ENCODE peak calls at places on chromosomes 6 and 20, in seven cellular contexts. G is LoVo, Z is NCI-H2029 treated with DMSO at 0.1 percent for 48 hours, V is EH, H is mucosa of gallbladder, M is NCI-H345, A is hippocampal formation. O is an unnamed sample.
A peak's percentile ranks its signal among the peaks of the same experiment; 100 is the strongest.

GRCh38 chr6:89605861-89606260 is 32.7 kb downstream of the LYRM2 start:
- DNase-seq in G (no peak), Z (no peak), V (no peak), H (no peak), M (no peak), A (no peak), O (no peak)

GRCh38 chr6:17226269-17226668 is 54.9 kb upstream of the RBM24 start:
- DNase-seq in G (no peak), Z (no peak), V (peak; percentile 47), H (no peak), M (no peak), A (peak; percentile 47), O (no peak)

GRCh38 chr6:111061493-111061892 is 25.8 kb upstream of the SLC16A10 start:
- DNase-seq in G (no peak), Z (no peak), V (peak; percentile 39), H (no peak), M (no peak), A (no peak), O (no peak)

GRCh38 chr6:38720295-38720694 is 5.2 kb downstream of the DNAH8 start:
- DNase-seq in G (peak; percentile 20), Z (no peak), V (peak; percentile 8), H (no peak), M (no peak), A (no peak), O (no peak)

GRCh38 chr20:19750907-19751636 is 7.0 kb upstream of the RIN2 start:
- DNase-seq in G (peak; percentile 16), Z (no peak), V (no peak), H (no peak), M (no peak), A (no peak), O (peak; percentile 34)

GRCh38 chr6:124119591-124119990 is 315.9 kb downstream of the NKAIN2 start:
- DNase-seq in G (no peak), Z (peak; percentile 71), V (no peak), H (no peak), M (peak; percentile 77), A (no peak), O (no peak)

GRCh38 chr6:56359201-56359899 is 112.0 kb upstream of the COL21A1 start:
- DNase-seq in G (peak; percentile 77), Z (peak; percentile 51), V (peak; percentile 78), H (peak; percentile 69), M (peak; percentile 73), A (peak; percentile 77), O (no peak)

GRCh38 chr6:154496191-154496590 is 14.3 kb downstream of the CNKSR3 start:
- DNase-seq in G (no peak), Z (no peak), V (no peak), H (no peak), M (no peak), A (no peak), O (no peak)

GRCh38 chr20:25543068-25543467 is 42.3 kb downstream of the NINL start:
- DNase-seq in G (no peak), Z (no peak), V (peak; percentile 67), H (no peak), M (no peak), A (no peak), O (no peak)

GRCh38 chr20:41432620-41433602 is 66.3 kb upstream of the EMILIN3 start:
- DNase-seq in G (no peak), Z (no peak), V (peak; percentile 26), H (no peak), M (no peak), A (no peak), O (no peak)

GRCh38 chr6:134351615-134352474 is 33.9 kb upstream of the SGK1 start:
- DNase-seq in G (no peak), Z (no peak), V (no peak), H (no peak), M (peak; percentile 14), A (no peak), O (no peak)

GRCh38 chr6:37160922-37161778 is 8.8 kb upstream of the PIM1 start:
- DNase-seq in G (peak; percentile 44), Z (no peak), V (peak; percentile 77), H (no peak), M (no peak), A (peak; percentile 33), O (no peak)

GRCh38 chr6:73086726-73087125 is 138.6 kb downstream of the KHDC1L start:
- DNase-seq in G (no peak), Z (no peak), V (no peak), H (no peak), M (no peak), A (no peak), O (no peak)

GRCh38 chr6:166624275-166624674 is 2.8 kb downstream of the RPS6KA2 start:
- DNase-seq in G (no peak), Z (no peak), V (peak; percentile 73), H (peak; percentile 51), M (no peak), A (no peak), O (peak; percentile 93)

GRCh38 chr6:110643175-110643574 is 166.8 kb upstream of the SLC22A16 start:
- DNase-seq in G (no peak), Z (no peak), V (peak; percentile 51), H (no peak), M (no peak), A (no peak), O (no peak)

GRCh38 chr20:44496976-44497375 is 21.3 kb downstream of the TTPAL start:
- DNase-seq in G (no peak), Z (no peak), V (peak; percentile 91), H (no peak), M (no peak), A (no peak), O (no peak)

GRCh38 chr6:125858427-125859320 is 67.9 kb downstream of the NCOA7 start:
- DNase-seq in G (peak; percentile 64), Z (peak; percentile 66), V (peak; percentile 77), H (peak; percentile 56), M (no peak), A (peak; percentile 78), O (no peak)

GRCh38 chr6:30450908-30451818 is 38.1 kb upstream of the HLA-E start:
- DNase-seq in G (no peak), Z (no peak), V (peak; percentile 70), H (peak; percentile 60), M (no peak), A (peak; percentile 39), O (no peak)

GRCh38 chr6:135182120-135182992 is 1.2 kb downstream of the MYB start:
- DNase-seq in G (peak; percentile 16), Z (no peak), V (peak; percentile 19), H (no peak), M (peak; percentile 52), A (no peak), O (no peak)

GRCh38 chr6:102763886-102764285 is 1370.4 kb downstream of the GRIK2 start:
- DNase-seq in G (no peak), Z (no peak), V (no peak), H (no peak), M (no peak), A (no peak), O (no peak)

GRCh38 chr6:137740347-137740746 is 126.7 kb upstream of the TNFAIP3 start:
- DNase-seq in G (no peak), Z (no peak), V (no peak), H (no peak), M (no peak), A (no peak), O (no peak)

GRCh38 chr6:32432050-32432450 is 7.6 kb upstream of the HLA-DRA start:
- DNase-seq in G (peak; percentile 36), Z (no peak), V (peak; percentile 29), H (no peak), M (no peak), A (peak; percentile 25), O (no peak)

GRCh38 chr6:29617782-29618557 is 15.0 kb downstream of the GABBR1 start:
- DNase-seq in G (no peak), Z (no peak), V (no peak), H (no peak), M (no peak), A (no peak), O (no peak)

GRCh38 chr20:37235065-37235464 is 26.5 kb downstream of the GHRH start:
- DNase-seq in G (no peak), Z (no peak), V (no peak), H (no peak), M (no peak), A (no peak), O (no peak)

GRCh38 chr6:30508890-30509736 is 19.8 kb downstream of the HLA-E start:
- DNase-seq in G (no peak), Z (no peak), V (peak; percentile 71), H (no peak), M (no peak), A (no peak), O (no peak)

GRCh38 chr20:49610701-49611538 is 43.0 kb upstream of the PTGIS start:
- DNase-seq in G (peak; percentile 77), Z (peak; percentile 35), V (peak; percentile 54), H (peak; percentile 80), M (peak; percentile 77), A (no peak), O (no peak)

GRCh38 chr20:47355489-47356219 is 845 bp downstream of the ZMYND8 start:
- DNase-seq in G (no peak), Z (no peak), V (no peak), H (no peak), M (peak; percentile 57), A (peak; percentile 62), O (no peak)

GRCh38 chr6:116215414-116215813 is 38.5 kb downstream of the TSPYL4 start:
- DNase-seq in G (no peak), Z (no peak), V (no peak), H (no peak), M (no peak), A (no peak), O (no peak)

GRCh38 chr6:30743099-30744053 is 889 bp upstream of the FLOT1 start:
- DNase-seq in G (no peak), Z (no peak), V (peak; percentile 49), H (no peak), M (peak; percentile 44), A (no peak), O (no peak)

GRCh38 chr6:101779051-101779844 is 385.7 kb downstream of the GRIK2 start:
- DNase-seq in G (no peak), Z (no peak), V (peak; percentile 63), H (no peak), M (no peak), A (no peak), O (no peak)

GRCh38 chr6:24283043-24283985 is 74.5 kb downstream of the DCDC2 start:
- DNase-seq in G (peak; percentile 68), Z (peak; percentile 99), V (peak; percentile 60), H (peak; percentile 91), M (peak; percentile 92), A (peak; percentile 75), O (no peak)

GRCh38 chr6:21189721-21190120 is 403.8 kb upstream of the SOX4 start:
- DNase-seq in G (no peak), Z (no peak), V (no peak), H (no peak), M (no peak), A (no peak), O (no peak)